ENCODE peak calls at places on chromosomes 3 and 15, in six cellular contexts. O is MM.1S, S is keratinocyte, Q is Karpas-422, C is kidney, M is psoas muscle. H is an unnamed sample.

GRCh38 chr15:30791239-30791638 is 112.5 kb upstream of the FAN1 start:
- DNase-seq in C (peak; percentile 34), O (no peak), Q (peak; percentile 61), M (no peak), S (no peak), H (no peak)

GRCh38 chr15:94524565-94524964 is 293.2 kb downstream of the MCTP2 start:
- DNase-seq in O (no peak), C (no peak), M (no peak), S (peak; percentile 30), Q (no peak), H (no peak)

GRCh38 chr15:72289597-72290325 is 17.4 kb upstream of the PARP6 start:
- DNase-seq in O (no peak), M (no peak), C (peak; percentile 79), S (no peak), Q (no peak), H (no peak)

GRCh38 chr15:45641374-45641778 is 6.5 kb downstream of the SQOR start:
- DNase-seq in S (no peak), O (no peak), M (no peak), Q (no peak), C (no peak), H (no peak)

GRCh38 chr15:97126556-97127233 is 796.2 kb downstream of the NR2F2 start:
- DNase-seq in M (no peak), C (no peak), O (no peak), S (no peak), Q (no peak), H (no peak)

GRCh38 chr15:90774731-90775521 is 57.8 kb downstream of the BLM start:
- DNase-seq in Q (no peak), C (no peak), O (no peak), S (peak; percentile 21), M (no peak), H (no peak)

GRCh38 chr3:159252772-159253384 is 451.0 kb downstream of the MFSD1 start:
- DNase-seq in S (peak; percentile 19), M (no peak), C (no peak), O (peak; percentile 80), Q (peak; percentile 83), H (no peak)

GRCh38 chr3:117790256-117790987 is 1080.8 kb downstream of the TUSC7 start:
- DNase-seq in Q (no peak), M (no peak), O (no peak), C (no peak), S (no peak), H (no peak)

GRCh38 chr3:134618986-134619615 is 31.7 kb downstream of the KY start:
- DNase-seq in Q (no peak), M (no peak), S (no peak), C (no peak), O (no peak), H (no peak)

GRCh38 chr15:53978248-53978906 is at the start of gene UNC13C:
- DNase-seq in M (peak; percentile 23), Q (no peak), C (peak; percentile 67), O (no peak), S (no peak), H (peak; percentile 6)

GRCh38 chr3:24495334-24495994 is 814 bp upstream of the THRB start:
- DNase-seq in Q (no peak), O (no peak), S (no peak), M (peak; percentile 62), C (peak; percentile 85), H (no peak)

GRCh38 chr3:74489393-74489792 is 125.1 kb downstream of the CNTN3 start:
- DNase-seq in C (no peak), M (no peak), S (no peak), Q (no peak), O (no peak), H (no peak)

GRCh38 chr3:123658118-123658859 is 73.4 kb upstream of the HACD2 start:
- DNase-seq in C (peak; percentile 77), O (no peak), Q (no peak), S (no peak), M (peak; percentile 40), H (no peak)

GRCh38 chr3:105997466-105997799 is 128.6 kb upstream of the CBLB start:
- DNase-seq in Q (no peak), M (no peak), O (no peak), C (no peak), S (no peak), H (no peak)

GRCh38 chr15:99844150-99844549 is 110.9 kb upstream of the LYSMD4 start:
- DNase-seq in S (no peak), C (no peak), O (no peak), M (no peak), Q (peak; percentile 29), H (no peak)

GRCh38 chr3:134357914-134358811 is 16.1 kb downstream of the AMOTL2 start:
- DNase-seq in Q (peak; percentile 60), O (peak; percentile 54), M (peak; percentile 48), C (no peak), S (no peak), H (no peak)

GRCh38 chr3:34256021-34256420 is 457.6 kb downstream of the PDCD6IP start:
- DNase-seq in Q (no peak), C (no peak), S (no peak), M (no peak), O (no peak), H (no peak)

GRCh38 chr15:75989045-75989444 is 23.2 kb downstream of the NRG4 start:
- DNase-seq in M (no peak), C (no peak), Q (no peak), O (no peak), S (no peak), H (no peak)

GRCh38 chr3:144104146-144104545 is 132.5 kb downstream of the DIPK2A start:
- DNase-seq in S (no peak), C (no peak), M (no peak), O (no peak), Q (no peak), H (no peak)

GRCh38 chr3:105688821-105689220 is 180.0 kb downstream of the CBLB start:
- DNase-seq in Q (no peak), C (no peak), O (no peak), S (no peak), M (no peak), H (no peak)

GRCh38 chr15:58472821-58473581 is 41.2 kb downstream of the LIPC start:
- DNase-seq in S (no peak), O (peak; percentile 25), M (no peak), Q (no peak), C (no peak), H (peak; percentile 35)

GRCh38 chr3:52397676-52398399 is 47.1 kb downstream of the SEMA3G start:
- DNase-seq in Q (no peak), S (no peak), C (peak; percentile 50), M (peak; percentile 10), O (no peak), H (no peak)

GRCh38 chr15:58966698-58967097 is 20.8 kb upstream of the RNF111 start:
- DNase-seq in O (no peak), Q (no peak), C (no peak), S (no peak), M (no peak), H (no peak)

GRCh38 chr3:53495518-53496501 is 1.4 kb downstream of the CACNA1D start:
- DNase-seq in Q (no peak), M (no peak), O (no peak), C (peak; percentile 73), S (no peak), H (peak; percentile 12)

GRCh38 chr3:195285403-195285802 is 14.4 kb upstream of the XXYLT1 start:
- DNase-seq in M (no peak), Q (no peak), S (no peak), C (no peak), O (no peak), H (no peak)

DNA sequence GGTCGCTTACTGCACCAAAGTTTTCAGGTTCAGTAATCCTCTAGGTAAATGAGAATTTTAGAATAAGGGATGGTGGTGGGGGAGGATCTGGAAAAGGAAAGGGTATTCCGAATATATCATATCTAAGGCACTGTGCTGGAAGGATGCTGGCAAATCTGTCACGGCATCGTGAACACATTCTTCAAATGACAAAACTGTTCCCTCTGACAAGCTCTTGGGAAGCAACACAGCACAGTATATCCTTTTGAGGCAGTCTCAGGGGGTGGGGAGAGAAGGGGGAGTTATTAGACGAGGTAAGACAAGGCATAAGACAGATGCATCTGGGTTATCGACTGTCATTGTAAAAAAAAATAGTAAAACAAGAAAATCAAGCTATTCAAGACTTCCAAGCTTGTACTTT is 289.6 kb upstream of the LRRN1 start:
- DNase-seq in Q (no peak), S (no peak), O (no peak), C (no peak), M (no peak), H (no peak)
- H3K4me3 ChIP-seq in Q (no peak overlapping the region), S (no peak overlapping the region), O (no peak overlapping the region), C (no peak overlapping the region), M (no peak overlapping the region), H (no peak overlapping the region)

GRCh38 chr15:40775007-40775406 is 5.2 kb downstream of the C15orf62 start:
- DNase-seq in M (no peak), C (no peak), Q (no peak), S (no peak), O (no peak), H (no peak)

GRCh38 chr15:40771242-40771641 is 1.5 kb downstream of the C15orf62 start:
- DNase-seq in S (no peak), C (no peak), O (no peak), Q (no peak), M (no peak), H (no peak)

GRCh38 chr15:40772014-40772413 is 2.2 kb downstream of the C15orf62 start:
- DNase-seq in Q (no peak), O (no peak), M (no peak), S (no peak), C (no peak), H (no peak)

GRCh38 chr15:40773902-40774301 is 4.1 kb downstream of the C15orf62 start:
- DNase-seq in M (no peak), Q (no peak), O (no peak), C (no peak), S (no peak), H (no peak)

GRCh38 chr15:40773496-40773895 is 3.7 kb downstream of the C15orf62 start:
- DNase-seq in Q (no peak), C (no peak), M (no peak), O (no peak), S (no peak), H (no peak)
- H3K4me3 ChIP-seq in Q (no peak overlapping the region), C (no peak overlapping the region), M (no peak overlapping the region), O (no peak overlapping the region), S (no peak overlapping the region), H (no peak overlapping the region)

GRCh38 chr3:3800685-3801509 is 1.7 kb downstream of the LRRN1 start:
- DNase-seq in M (peak; percentile 42), Q (no peak), O (no peak), C (peak; percentile 74), S (no peak), H (no peak)
- H3K4me3 ChIP-seq in M (peak overlapping the region; percentile 82), Q (no peak overlapping the region), O (peak overlapping the region; percentile 88), C (no peak overlapping the region), S (peak overlapping the region; percentile 8), H (no peak overlapping the region)

GRCh38 chr3:66497982-66498671 is 2.7 kb downstream of the LRIG1 start:
- DNase-seq in M (no peak), O (no peak), C (no peak), S (no peak), Q (no peak), H (no peak)
- H3K4me3 ChIP-seq in M (peak overlapping the region; percentile 97), O (peak overlapping the region; percentile 89), C (no peak overlapping the region), S (no peak overlapping the region), Q (peak overlapping the region; percentile 62), H (no peak overlapping the region)

GRCh38 chr3:49007771-49008528 is 759 bp downstream of the WDR6 start:
- DNase-seq in O (peak; percentile 87), S (no peak), C (peak; percentile 97), Q (peak; percentile 97), M (peak; percentile 92), H (peak; percentile 87)
- H3K4me3 ChIP-seq in O (peak overlapping the region; percentile 87), S (peak overlapping the region; percentile 63), C (peak overlapping the region; percentile 82), Q (peak overlapping the region; percentile 82), M (peak overlapping the region; percentile 87), H (peak overlapping the region; percentile 79)

GRCh38 chr15:57235865-57236264 is 140.4 kb upstream of the CGNL1 start:
- DNase-seq in M (no peak), O (no peak), S (no peak), Q (no peak), C (no peak), H (no peak)
- H3K4me3 ChIP-seq in M (no peak overlapping the region), O (no peak overlapping the region), S (no peak overlapping the region), Q (peak overlapping the region; percentile 32), C (no peak overlapping the region), H (no peak overlapping the region)

H was measured in GM06990.